ENCODE peak calls at places on chromosome 17, in eight cellular contexts. D is naive thymus-derived CD4-positive, alpha-beta T cell; A is heart right ventricle; M is A549; B is HCT116; Z is right cardiac atrium; O is hepatocyte; R is aorta. W is an unnamed sample. For H3K4me1, the result is how much of the 10 kb centered on the place peaks cover.

GRCh38 chr17:10657866-10658265 is 757 bp upstream of the MYH3 start:
- DNase-seq in D (no peak), O (no peak), Z (no peak), M (no peak), B (no peak), R (no peak), A (no peak), W (no peak)

GRCh38 chr17:73359987-73360410 is 48.2 kb upstream of the CDC42EP4 start:
- DNase-seq in Z (peak), M (no peak), A (peak), O (peak), R (no peak), D (no peak), B (peak), W (no peak)

GRCh38 chr17:45143767-45144198 is 4.5 kb upstream of the HEXIM1 start:
- DNase-seq in B (no peak), O (peak), D (peak), Z (peak), R (peak), A (peak), M (no peak), W (peak)

GRCh38 chr17:5361426-5361825 is 58.0 kb downstream of the NUP88 start:
- DNase-seq in M (no peak), B (no peak), D (no peak), R (no peak), A (no peak), O (no peak), Z (no peak), W (no peak)

GRCh38 chr17:82888583-82889495 is 49.0 kb upstream of the ZNF750 start:
- DNase-seq in B (no peak), O (no peak), Z (peak), R (no peak), A (peak), D (no peak), M (no peak), W (no peak)

GRCh38 chr17:73378974-73379470 is 67.2 kb upstream of the CDC42EP4 start:
- DNase-seq in A (no peak), R (no peak), O (no peak), Z (no peak), B (no peak), D (no peak), M (no peak), W (no peak)

GRCh38 chr17:63095459-63095858 is 129.4 kb downstream of the TANC2 start:
- DNase-seq in Z (no peak), A (no peak), O (no peak), R (no peak), M (no peak), B (no peak), D (no peak), W (no peak)

GRCh38 chr17:64063766-64064224 is 43.4 kb upstream of the ICAM2 start:
- DNase-seq in M (peak), D (peak), R (peak), Z (peak), A (peak), O (peak), B (no peak), W (peak)

GRCh38 chr17:7262192-7263070 is at the start of gene CLDN7:
- DNase-seq in Z (peak), M (no peak), B (peak), R (no peak), A (no peak), O (peak), D (no peak), W (no peak)

GRCh38 chr17:80790021-80790765 is 201.4 kb upstream of the CHMP6 start:
- DNase-seq in M (no peak), O (no peak), A (no peak), R (no peak), B (no peak), D (peak), Z (no peak), W (no peak)

GRCh38 chr17:55964191-55964590 is 189.1 kb upstream of the ANKFN1 start:
- DNase-seq in Z (no peak), A (no peak), R (no peak), O (no peak), B (no peak), M (no peak), D (no peak), W (no peak)

GRCh38 chr17:15000661-15001060 is 264.5 kb downstream of the PMP22 start:
- DNase-seq in R (no peak), D (no peak), B (no peak), O (no peak), M (no peak), A (no peak), Z (no peak), W (no peak)

GRCh38 chr17:8314797-8315739 is 5.0 kb downstream of the ARHGEF15 start:
- DNase-seq in R (no peak), D (no peak), A (no peak), B (no peak), Z (no peak), O (peak), M (no peak), W (no peak)

GRCh38 chr17:38921756-38922411 is 3.5 kb upstream of the LASP1NB start:
- DNase-seq in B (no peak), Z (peak), M (no peak), O (no peak), R (peak), D (no peak), A (no peak), W (peak)

GRCh38 chr17:45428954-45429337 is 3.7 kb downstream of the ARHGAP27 start:
- DNase-seq in B (no peak), R (peak), D (no peak), Z (peak), M (no peak), O (no peak), A (no peak), W (no peak)

GRCh38 chr17:35795007-35795870 is at the start of gene MMP28:
- DNase-seq in Z (peak), B (no peak), R (peak), M (peak), O (peak), A (peak), D (peak), W (no peak)

GRCh38 chr17:69090365-69090764 is 29.6 kb upstream of the ABCA9 start:
- DNase-seq in R (no peak), B (no peak), O (no peak), M (no peak), Z (no peak), A (no peak), D (no peak), W (no peak)

GRCh38 chr17:82752371-82753200 is 721 bp downstream of the TBCD start:
- DNase-seq in O (no peak), R (no peak), D (no peak), Z (peak), M (peak), A (peak), B (no peak), W (no peak)

GRCh38 chr17:17691468-17692263 is 10.4 kb downstream of the RAI1 start:
- DNase-seq in B (no peak), M (no peak), Z (peak), D (no peak), R (no peak), O (no peak), A (peak), W (no peak)

GRCh38 chr17:48637323-48638260 is 11.4 kb upstream of the HOXB9 start:
- DNase-seq in D (no peak), A (no peak), Z (no peak), R (peak), O (no peak), M (peak), B (no peak), W (no peak)

GRCh38 chr17:69084911-69085310 is 24.2 kb upstream of the ABCA9 start:
- DNase-seq in R (no peak), O (peak), B (peak), A (no peak), M (peak), Z (no peak), D (no peak), W (no peak)

GRCh38 chr17:1413281-1413791 is 13.3 kb upstream of the YWHAE start:
- DNase-seq in O (peak), Z (peak), B (no peak), M (no peak), R (peak), D (no peak), A (peak), W (peak)

GRCh38 chr17:17975441-17975840 is 2.8 kb downstream of the DRC3 start:
- DNase-seq in O (no peak), D (no peak), R (peak), B (no peak), A (no peak), Z (no peak), M (no peak), W (no peak)

GRCh38 chr17:31531336-31532160 is 140.1 kb downstream of the RAB11FIP4 start:
- DNase-seq in A (no peak), Z (no peak), R (no peak), M (no peak), O (no peak), D (no peak), B (no peak), W (no peak)

GRCh38 chr17:75758131-75758905 is 6.7 kb downstream of the GALK1 start:
- DNase-seq in Z (peak), R (peak), B (no peak), D (no peak), O (no peak), A (no peak), M (no peak), W (no peak)

GRCh38 chr17:41919165-41919817 is 540 bp upstream of the ACLY start:
- DNase-seq in M (peak), A (no peak), R (no peak), O (peak), Z (no peak), B (peak), D (no peak), W (no peak)

GRCh38 chr17:44360826-44361225 is 2.8 kb downstream of the FAM171A2 start:
- DNase-seq in R (peak), Z (peak), D (no peak), A (no peak), O (peak), M (no peak), B (no peak), W (no peak)

GRCh38 chr17:32875904-32876413 is 965 bp downstream of the MYO1D start:
- DNase-seq in A (no peak), Z (no peak), R (no peak), D (no peak), O (no peak), M (no peak), B (no peak), W (no peak)

GRCh38 chr17:61408151-61409041 is 8.8 kb downstream of the TBX2 start:
- DNase-seq in A (no peak), O (no peak), R (peak), D (no peak), Z (peak), M (no peak), B (no peak), W (no peak)

GRCh38 chr17:17563530-17563929 is 28.0 kb downstream of the PEMT start:
- DNase-seq in B (no peak), R (no peak), Z (no peak), A (no peak), O (no peak), D (no peak), M (no peak), W (no peak)

GRCh38 chr17:8369944-8370343 is 6.6 kb downstream of the KRABD2 start:
- DNase-seq in M (no peak), R (no peak), B (no peak), Z (no peak), A (no peak), D (no peak), O (no peak), W (no peak)

GRCh38 chr17:50483266-50483665 is 4.6 kb downstream of the RSAD1 start:
- DNase-seq in O (no peak), Z (peak), D (no peak), A (no peak), R (peak), M (no peak), B (no peak), W (no peak)

GRCh38 chr17:18163528-18163927 is 20.1 kb upstream of the ALKBH5 start:
- DNase-seq in M (no peak), Z (peak), R (no peak), B (no peak), O (no peak), D (no peak), A (no peak), W (no peak)

GRCh38 chr17:69573396-69573795 is 158.9 kb downstream of the MAP2K6 start:
- DNase-seq in D (no peak), A (no peak), Z (no peak), M (no peak), O (no peak), B (no peak), R (no peak), W (no peak)

DNA sequence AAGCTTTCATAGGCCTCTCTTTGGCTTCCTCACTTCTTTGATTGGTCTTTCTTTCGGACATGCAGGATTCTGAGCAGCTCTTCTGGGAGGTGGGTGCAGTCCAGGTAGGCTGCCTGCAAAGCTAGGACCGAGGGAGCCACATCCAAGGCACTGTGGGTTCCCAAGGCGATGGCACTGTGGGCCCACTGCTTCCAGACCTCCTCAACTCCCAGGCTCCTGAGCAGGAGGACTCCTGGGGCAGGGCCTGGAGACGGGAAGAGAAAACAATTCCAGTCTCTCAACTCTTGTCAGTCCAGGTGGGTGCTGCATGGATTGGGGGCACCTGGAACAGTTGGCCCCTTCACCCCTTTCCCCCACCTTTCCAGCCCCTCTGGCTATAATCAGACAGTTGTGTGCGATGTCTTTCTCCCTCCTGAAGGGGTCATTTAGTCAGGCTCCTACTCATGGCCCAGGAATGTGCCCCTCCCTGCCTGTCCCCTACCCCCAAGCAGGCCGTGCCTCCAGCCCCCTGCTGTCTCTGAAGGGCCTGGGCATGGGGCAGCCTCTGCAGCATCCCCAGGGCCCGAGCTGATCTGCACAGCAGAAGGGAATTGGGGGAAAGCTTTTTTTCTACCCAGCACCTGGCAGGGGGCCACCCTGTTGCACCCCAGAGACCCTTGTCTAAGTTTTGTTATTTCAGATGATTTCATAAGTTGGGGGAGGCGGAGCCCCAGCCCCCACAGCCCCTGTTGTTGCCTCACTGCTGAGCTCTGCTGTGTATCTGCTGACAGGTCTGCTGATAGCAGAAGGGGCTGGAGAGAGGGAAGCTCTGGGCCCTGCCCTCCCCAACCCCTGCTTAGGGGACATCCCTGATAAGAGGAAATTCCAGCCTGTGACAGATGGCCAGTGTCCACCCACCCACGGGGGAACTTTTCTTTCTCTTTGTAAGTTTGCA is 330.3 kb downstream of the SEC14L1 start:
- DNase-seq in O (peak), R (no peak), M (peak), Z (peak), D (no peak), B (peak), A (peak), W (no peak)
- H3K4me1 ChIP-seq in O (half or more), R (under half), M (under half), Z (under half), D (half or more), B (half or more), A (half or more), W (under half)

DNA sequence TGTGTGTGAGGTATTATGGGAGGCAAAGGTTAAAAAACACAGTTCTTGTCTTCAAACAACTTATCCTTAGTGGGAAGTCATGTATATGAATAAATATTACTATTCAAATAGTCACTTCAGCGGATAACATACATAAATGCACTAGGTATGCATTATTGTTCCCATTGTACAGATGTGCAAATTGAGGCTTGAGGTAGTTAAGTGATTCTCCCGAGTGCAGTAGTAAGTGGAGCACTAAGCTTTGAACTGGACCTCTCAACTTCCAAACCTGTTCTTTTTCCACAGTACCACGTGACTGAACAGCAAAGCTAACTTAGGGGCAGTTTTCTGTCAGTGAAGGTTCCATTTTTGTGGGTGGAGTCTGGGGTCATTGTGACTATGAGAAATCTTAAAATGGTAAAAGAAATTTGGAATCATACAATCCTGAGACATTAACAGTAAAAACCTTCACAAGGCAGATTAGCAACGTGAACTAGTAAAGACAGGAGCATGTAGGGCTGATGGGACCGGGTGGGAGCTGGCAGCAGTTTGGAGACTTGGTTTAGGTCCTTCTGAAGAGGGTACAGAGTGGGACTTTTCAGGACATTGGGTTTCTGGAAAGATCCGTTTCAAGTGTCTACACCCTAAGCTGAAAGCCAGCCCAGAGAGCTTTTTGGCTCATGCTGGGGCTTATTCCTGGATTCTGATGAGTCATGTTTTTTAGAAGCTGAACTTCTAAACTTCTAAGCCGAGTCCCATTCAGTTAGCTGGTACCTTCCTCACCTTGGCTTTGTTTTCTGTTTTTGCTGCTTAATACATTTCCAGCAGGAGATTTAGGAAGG is 204.9 kb downstream of the PRKCA start:
- DNase-seq in A (no peak), B (peak), R (no peak), O (no peak), Z (peak), M (peak), D (no peak), W (no peak)
- H3K27ac ChIP-seq in A (peak), B (peak), R (no peak), O (peak), Z (no peak), M (peak), D (no peak), W (no peak)

DNA sequence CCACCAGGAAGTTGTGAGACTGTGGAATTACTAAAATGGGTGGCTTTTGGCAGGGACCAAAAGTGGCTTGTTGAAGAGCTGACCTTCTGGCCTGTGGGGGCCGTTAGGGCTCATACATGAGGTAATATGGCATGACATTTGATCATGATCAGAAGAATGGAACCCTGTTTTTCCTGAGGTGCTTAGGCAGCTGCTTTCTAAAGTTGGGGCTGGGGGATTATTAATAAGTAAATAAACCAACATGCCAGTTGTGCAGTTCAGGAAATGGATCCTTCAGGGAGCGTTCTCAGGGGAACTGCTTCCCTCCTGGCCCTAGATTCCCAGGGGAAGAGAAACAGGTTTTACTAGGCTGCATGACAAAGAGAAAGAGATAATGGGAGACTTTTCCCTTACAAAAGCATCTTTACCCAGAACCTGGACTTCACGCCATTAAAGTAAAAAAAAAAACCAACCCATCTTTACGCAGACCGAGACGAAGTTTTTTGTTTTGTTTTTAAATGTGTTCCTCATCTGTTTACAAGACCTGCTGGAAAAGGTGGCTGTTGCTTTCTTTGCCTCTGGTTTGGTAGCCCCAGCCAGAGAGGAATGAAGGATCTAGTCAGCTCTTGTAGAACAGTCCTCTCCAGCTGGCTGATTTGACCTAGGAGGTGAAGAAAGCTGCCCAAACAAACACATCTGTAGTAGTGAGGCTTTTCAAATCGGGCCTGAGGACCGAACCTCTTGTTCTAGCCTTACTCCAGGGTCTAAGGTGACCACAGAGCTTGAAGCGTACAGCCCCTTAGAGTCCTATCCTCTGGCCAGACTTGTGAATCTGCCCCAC is 22.7 kb downstream of the YPEL2 start:
- DNase-seq in Z (no peak), R (no peak), O (no peak), D (no peak), M (no peak), A (no peak), B (no peak), W (no peak)
- H3K4me1 ChIP-seq in Z (under half), R (under half), O (under half), D (under half), M (under half), A (half or more), B (under half), W (half or more)

DNA sequence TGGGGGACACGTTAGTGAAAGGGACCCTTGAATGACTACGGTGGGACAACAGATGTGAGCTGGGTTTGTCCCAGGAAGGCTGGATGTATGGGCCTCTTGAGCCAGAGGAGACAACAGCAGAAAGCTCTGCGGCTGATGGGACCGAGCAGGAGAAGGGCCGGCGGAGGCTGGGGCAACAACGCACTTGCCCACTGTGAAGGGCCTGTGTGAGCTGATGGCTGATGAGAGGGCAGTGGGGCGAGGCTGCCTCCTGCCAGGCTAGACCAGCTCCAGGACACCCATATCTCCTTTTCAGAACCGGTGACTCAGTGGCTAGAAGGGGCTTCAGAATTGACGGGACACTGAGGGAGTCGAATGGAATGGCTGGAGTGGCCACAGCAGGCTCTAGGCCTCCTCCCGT is 250.1 kb downstream of the SEC14L1 start:
- DNase-seq in A (no peak), Z (no peak), O (no peak), B (no peak), M (no peak), R (no peak), D (no peak), W (no peak)
- H3K27ac ChIP-seq in A (peak), Z (no peak), O (peak), B (no peak), M (peak), R (no peak), D (peak), W (peak)

GRCh38 chr17:3535253-3535995 is 22.2 kb downstream of the TRPV3 start:
- DNase-seq in O (peak), D (peak), A (peak), M (peak), B (peak), Z (peak), R (peak), W (no peak)
- H3K4me1 ChIP-seq in O (under half), D (under half), A (under half), M (under half), B (under half), Z (under half), R (under half), W (under half)

DNA sequence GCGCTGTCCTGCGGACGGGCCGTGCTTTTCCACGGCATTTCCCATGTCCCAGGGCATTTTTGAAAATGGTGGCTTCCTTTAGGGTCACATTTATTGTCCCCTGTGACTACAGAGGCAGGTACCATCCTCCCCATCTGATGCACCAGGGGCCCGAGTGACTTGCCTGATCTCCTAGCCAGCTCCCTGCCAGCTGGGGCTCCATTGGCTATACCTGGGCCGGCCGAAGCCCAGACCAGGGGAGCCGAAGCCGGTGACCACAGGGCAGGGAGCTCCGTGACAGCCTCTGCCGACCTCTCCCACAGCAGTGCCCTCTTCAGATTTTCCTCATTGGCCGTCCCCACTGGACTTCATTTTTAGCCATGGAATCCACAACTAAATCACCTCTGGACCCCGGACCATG is 170.6 kb downstream of the RBFOX3 start:
- DNase-seq in R (no peak), O (no peak), Z (no peak), A (no peak), D (no peak), M (no peak), B (no peak), W (no peak)
- H3K27ac ChIP-seq in R (no peak), O (no peak), Z (no peak), A (no peak), D (no peak), M (no peak), B (no peak), W (no peak)